ENCODE peak calls at places on chromosomes 11 and 22, in eight cellular contexts. One of them, this sample, is unnamed. For H3K27me3 and H3K36me3, the result is how much of the 10 kb centered on the place peaks cover.

GRCh38 chr11:75280770-75281468 is 40.3 kb downstream of the TPBGL start:
- DNase-seq in psoas muscle: peak
- DNase-seq in heart left ventricle: no peak
- DNase-seq in heart right ventricle: no peak
- DNase-seq in colonic mucosa: peak
- DNase-seq in A673: no peak
- DNase-seq in BJ: no peak
- DNase-seq in K562: no peak
- DNase-seq in this sample: no peak

GRCh38 chr22:30486661-30487115 is 14.9 kb upstream of the SEC14L3 start:
- DNase-seq in psoas muscle: no peak
- DNase-seq in heart left ventricle: no peak
- DNase-seq in heart right ventricle: no peak
- DNase-seq in colonic mucosa: no peak
- DNase-seq in A673: no peak
- DNase-seq in BJ: no peak
- DNase-seq in K562: no peak
- DNase-seq in this sample: no peak

GRCh38 chr11:63598556-63598955 is 15.7 kb downstream of the PLAAT3 start:
- DNase-seq in psoas muscle: no peak
- DNase-seq in heart left ventricle: no peak
- DNase-seq in heart right ventricle: no peak
- DNase-seq in colonic mucosa: no peak
- DNase-seq in A673: no peak
- DNase-seq in BJ: no peak
- DNase-seq in K562: no peak
- DNase-seq in this sample: no peak

GRCh38 chr11:691710-692590 is 3.1 kb downstream of the DEAF1 start:
- DNase-seq in psoas muscle: no peak
- DNase-seq in heart left ventricle: no peak
- DNase-seq in heart right ventricle: no peak
- DNase-seq in colonic mucosa: no peak
- DNase-seq in A673: no peak
- DNase-seq in BJ: no peak
- DNase-seq in K562: no peak
- DNase-seq in this sample: no peak

GRCh38 chr11:1854949-1855885 is 2.3 kb downstream of the LSP1 start:
- DNase-seq in psoas muscle: no peak
- DNase-seq in heart left ventricle: no peak
- DNase-seq in heart right ventricle: no peak
- DNase-seq in colonic mucosa: no peak
- DNase-seq in A673: no peak
- DNase-seq in BJ: no peak
- DNase-seq in K562: no peak
- DNase-seq in this sample: no peak

GRCh38 chr11:2441171-2441570 is 3.1 kb downstream of the TRPM5 start:
- DNase-seq in psoas muscle: peak
- DNase-seq in heart left ventricle: no peak
- DNase-seq in heart right ventricle: peak
- DNase-seq in colonic mucosa: peak
- DNase-seq in A673: no peak
- DNase-seq in BJ: no peak
- DNase-seq in K562: no peak
- DNase-seq in this sample: no peak

GRCh38 chr22:35344956-35345690 is 35.8 kb upstream of the HMOX1 start:
- DNase-seq in psoas muscle: no peak
- DNase-seq in heart left ventricle: no peak
- DNase-seq in heart right ventricle: no peak
- DNase-seq in colonic mucosa: no peak
- DNase-seq in A673: no peak
- DNase-seq in BJ: no peak
- DNase-seq in K562: no peak
- DNase-seq in this sample: no peak

GRCh38 chr11:122665882-122666281 is 10.4 kb downstream of the UBASH3B start:
- DNase-seq in psoas muscle: no peak
- DNase-seq in heart left ventricle: no peak
- DNase-seq in heart right ventricle: no peak
- DNase-seq in colonic mucosa: no peak
- DNase-seq in A673: no peak
- DNase-seq in BJ: no peak
- DNase-seq in K562: no peak
- DNase-seq in this sample: no peak

GRCh38 chr22:38314992-38315800 is 2.0 kb downstream of the CSNK1E start:
- DNase-seq in psoas muscle: no peak
- DNase-seq in heart left ventricle: no peak
- DNase-seq in heart right ventricle: peak
- DNase-seq in colonic mucosa: no peak
- DNase-seq in A673: no peak
- DNase-seq in BJ: no peak
- DNase-seq in K562: no peak
- DNase-seq in this sample: no peak

GRCh38 chr11:40722179-40722795 is 737.2 kb downstream of the LRRC4C start:
- DNase-seq in psoas muscle: no peak
- DNase-seq in heart left ventricle: no peak
- DNase-seq in heart right ventricle: no peak
- DNase-seq in colonic mucosa: no peak
- DNase-seq in A673: peak
- DNase-seq in BJ: no peak
- DNase-seq in K562: peak
- DNase-seq in this sample: peak

GRCh38 chr22:29994027-29994715 is 86.1 kb upstream of the HORMAD2 start:
- DNase-seq in psoas muscle: no peak
- DNase-seq in heart left ventricle: no peak
- DNase-seq in heart right ventricle: no peak
- DNase-seq in colonic mucosa: no peak
- DNase-seq in A673: peak
- DNase-seq in BJ: peak
- DNase-seq in K562: no peak
- DNase-seq in this sample: no peak

GRCh38 chr11:93737904-93738612 is 3.2 kb downstream of the TAF1D start:
- DNase-seq in psoas muscle: no peak
- DNase-seq in heart left ventricle: no peak
- DNase-seq in heart right ventricle: no peak
- DNase-seq in colonic mucosa: no peak
- DNase-seq in A673: no peak
- DNase-seq in BJ: no peak
- DNase-seq in K562: no peak
- DNase-seq in this sample: no peak

GRCh38 chr22:26170795-26171194 is 1.5 kb downstream of the SEZ6L start:
- DNase-seq in psoas muscle: no peak
- DNase-seq in heart left ventricle: peak
- DNase-seq in heart right ventricle: peak
- DNase-seq in colonic mucosa: no peak
- DNase-seq in A673: peak
- DNase-seq in BJ: no peak
- DNase-seq in K562: peak
- DNase-seq in this sample: peak

DNA sequence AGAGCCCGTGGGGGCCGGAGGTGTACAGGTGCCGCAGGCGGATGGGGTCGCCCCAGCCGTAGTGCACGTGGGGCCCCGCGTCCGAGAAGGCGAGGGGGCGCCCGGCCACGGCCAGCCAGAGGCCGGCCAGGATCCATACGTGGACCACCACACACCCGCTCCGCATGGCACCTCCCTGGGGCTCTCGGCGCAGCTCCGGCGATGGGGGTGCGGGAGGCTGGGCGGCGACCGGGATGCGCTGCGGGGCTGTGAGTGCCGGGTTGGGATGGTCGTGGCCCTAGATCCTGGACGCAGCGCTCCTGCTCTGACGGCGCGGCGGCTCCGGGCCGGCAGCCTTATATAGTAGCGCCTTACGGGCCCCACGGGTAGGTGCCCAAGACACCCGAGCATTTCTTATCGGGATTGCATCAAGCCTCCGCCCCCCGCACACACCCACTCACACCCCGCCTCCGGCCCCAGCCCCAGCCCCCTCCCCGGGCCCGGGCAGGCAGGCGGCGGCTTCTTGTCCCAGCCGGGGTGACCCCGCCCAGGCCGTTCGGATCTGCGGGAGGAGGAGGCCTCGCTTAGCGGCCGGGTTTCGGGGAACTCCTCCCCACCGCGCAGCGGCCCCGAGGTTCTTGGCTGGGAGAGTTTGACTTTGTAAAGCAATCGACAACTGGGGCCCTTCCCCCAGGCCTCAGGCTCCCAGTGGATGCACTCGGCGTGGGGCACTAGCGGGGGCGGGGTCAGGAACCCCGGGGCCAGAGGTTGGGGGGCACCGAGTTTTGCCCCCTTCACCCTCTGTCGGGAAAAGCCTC is at the start of gene FGF19:
- DNase-seq in psoas muscle: no peak
- DNase-seq in heart left ventricle: no peak
- DNase-seq in heart right ventricle: no peak
- DNase-seq in colonic mucosa: no peak
- DNase-seq in A673: no peak
- DNase-seq in BJ: no peak
- DNase-seq in K562: peak
- DNase-seq in this sample: peak
- H3K4me3 ChIP-seq in psoas muscle: peak
- H3K4me3 ChIP-seq in heart left ventricle: peak
- H3K4me3 ChIP-seq in heart right ventricle: no peak
- H3K4me3 ChIP-seq in colonic mucosa: no peak
- H3K4me3 ChIP-seq in A673: peak
- H3K4me3 ChIP-seq in BJ: no peak
- H3K4me3 ChIP-seq in K562: no peak
- H3K4me3 ChIP-seq in this sample: peak

GRCh38 chr11:33877029-33877428 is 14.8 kb downstream of the LMO2 start:
- DNase-seq in psoas muscle: no peak
- DNase-seq in heart left ventricle: no peak
- DNase-seq in heart right ventricle: no peak
- DNase-seq in colonic mucosa: no peak
- DNase-seq in A673: no peak
- DNase-seq in BJ: no peak
- DNase-seq in K562: no peak
- DNase-seq in this sample: no peak
- H3K27me3 ChIP-seq in psoas muscle: under half
- H3K27me3 ChIP-seq in heart left ventricle: under half
- H3K27me3 ChIP-seq in heart right ventricle: under half
- H3K27me3 ChIP-seq in colonic mucosa: under half
- H3K27me3 ChIP-seq in A673: under half
- H3K27me3 ChIP-seq in BJ: under half
- H3K27me3 ChIP-seq in K562: under half
- H3K27me3 ChIP-seq in this sample: under half

GRCh38 chr11:72951193-72951592 is 137.0 kb downstream of the ATG16L2 start:
- DNase-seq in psoas muscle: no peak
- DNase-seq in heart left ventricle: no peak
- DNase-seq in heart right ventricle: no peak
- DNase-seq in colonic mucosa: no peak
- DNase-seq in A673: no peak
- DNase-seq in BJ: no peak
- DNase-seq in K562: no peak
- DNase-seq in this sample: no peak
- H3K36me3 ChIP-seq in psoas muscle: under half
- H3K36me3 ChIP-seq in heart left ventricle: under half
- H3K36me3 ChIP-seq in heart right ventricle: under half
- H3K36me3 ChIP-seq in colonic mucosa: under half
- H3K36me3 ChIP-seq in A673: under half
- H3K36me3 ChIP-seq in BJ: under half
- H3K36me3 ChIP-seq in K562: under half
- H3K36me3 ChIP-seq in this sample: under half

GRCh38 chr11:65829459-65829858 is 4.3 kb upstream of the SNX32 start:
- DNase-seq in psoas muscle: no peak
- DNase-seq in heart left ventricle: no peak
- DNase-seq in heart right ventricle: no peak
- DNase-seq in colonic mucosa: no peak
- DNase-seq in A673: no peak
- DNase-seq in BJ: no peak
- DNase-seq in K562: peak
- DNase-seq in this sample: no peak

GRCh38 chr11:65834202-65834601 is 439 bp downstream of the SNX32 start:
- DNase-seq in psoas muscle: no peak
- DNase-seq in heart left ventricle: no peak
- DNase-seq in heart right ventricle: no peak
- DNase-seq in colonic mucosa: no peak
- DNase-seq in A673: no peak
- DNase-seq in BJ: no peak
- DNase-seq in K562: no peak
- DNase-seq in this sample: no peak

GRCh38 chr11:65827774-65828156 is 6.0 kb upstream of the SNX32 start:
- DNase-seq in psoas muscle: no peak
- DNase-seq in heart left ventricle: no peak
- DNase-seq in heart right ventricle: no peak
- DNase-seq in colonic mucosa: no peak
- DNase-seq in A673: no peak
- DNase-seq in BJ: no peak
- DNase-seq in K562: peak
- DNase-seq in this sample: no peak

GRCh38 chr11:65833297-65834030 is at the start of gene SNX32:
- DNase-seq in psoas muscle: peak
- DNase-seq in heart left ventricle: peak
- DNase-seq in heart right ventricle: peak
- DNase-seq in colonic mucosa: peak
- DNase-seq in A673: peak
- DNase-seq in BJ: peak
- DNase-seq in K562: peak
- DNase-seq in this sample: peak
- H3K4me3 ChIP-seq in psoas muscle: peak
- H3K4me3 ChIP-seq in heart left ventricle: peak
- H3K4me3 ChIP-seq in heart right ventricle: peak
- H3K4me3 ChIP-seq in colonic mucosa: peak
- H3K4me3 ChIP-seq in A673: peak
- H3K4me3 ChIP-seq in BJ: peak
- H3K4me3 ChIP-seq in K562: no peak
- H3K4me3 ChIP-seq in this sample: peak

GRCh38 chr11:11407065-11407737 is 54.2 kb upstream of the CSNK2A3 start:
- DNase-seq in psoas muscle: peak
- DNase-seq in heart left ventricle: peak
- DNase-seq in heart right ventricle: no peak
- DNase-seq in colonic mucosa: no peak
- DNase-seq in A673: no peak
- DNase-seq in BJ: no peak
- DNase-seq in K562: no peak
- DNase-seq in this sample: no peak

GRCh38 chr11:11408436-11409221 is 55.6 kb upstream of the CSNK2A3 start:
- DNase-seq in psoas muscle: no peak
- DNase-seq in heart left ventricle: no peak
- DNase-seq in heart right ventricle: no peak
- DNase-seq in colonic mucosa: no peak
- DNase-seq in A673: no peak
- DNase-seq in BJ: no peak
- DNase-seq in K562: no peak
- DNase-seq in this sample: no peak

GRCh38 chr11:11409224-11409623 is 56.2 kb upstream of the CSNK2A3 start:
- DNase-seq in psoas muscle: no peak
- DNase-seq in heart left ventricle: no peak
- DNase-seq in heart right ventricle: no peak
- DNase-seq in colonic mucosa: no peak
- DNase-seq in A673: no peak
- DNase-seq in BJ: no peak
- DNase-seq in K562: no peak
- DNase-seq in this sample: no peak

GRCh38 chr11:11407738-11408084 is 54.7 kb upstream of the CSNK2A3 start:
- DNase-seq in psoas muscle: no peak
- DNase-seq in heart left ventricle: no peak
- DNase-seq in heart right ventricle: no peak
- DNase-seq in colonic mucosa: no peak
- DNase-seq in A673: no peak
- DNase-seq in BJ: no peak
- DNase-seq in K562: no peak
- DNase-seq in this sample: no peak

DNA sequence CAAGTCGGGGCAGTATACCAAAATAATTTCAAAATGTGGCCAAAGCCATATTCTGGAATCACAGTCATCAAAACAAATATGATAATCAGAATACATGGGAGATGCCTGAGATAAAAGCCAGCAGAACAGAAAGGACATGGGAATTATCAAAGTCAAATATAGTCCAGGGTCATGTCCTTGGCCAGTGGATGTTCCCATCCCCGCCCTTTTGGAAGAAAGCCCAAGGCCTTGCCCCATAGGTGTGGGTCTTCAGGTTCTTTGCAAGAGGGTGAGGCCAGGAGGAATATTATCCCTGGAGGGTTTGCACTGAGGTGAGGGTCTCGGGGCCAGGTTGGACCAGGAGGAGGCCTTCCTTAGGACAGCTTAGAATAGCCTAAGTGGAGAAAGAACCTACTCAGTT is 53.6 kb upstream of the CSNK2A3 start:
- DNase-seq in psoas muscle: no peak
- DNase-seq in heart left ventricle: no peak
- DNase-seq in heart right ventricle: no peak
- DNase-seq in colonic mucosa: no peak
- DNase-seq in A673: no peak
- DNase-seq in BJ: no peak
- DNase-seq in K562: no peak
- DNase-seq in this sample: no peak
- H3K27me3 ChIP-seq in psoas muscle: under half
- H3K27me3 ChIP-seq in heart left ventricle: under half
- H3K27me3 ChIP-seq in heart right ventricle: under half
- H3K27me3 ChIP-seq in colonic mucosa: under half
- H3K27me3 ChIP-seq in A673: under half
- H3K27me3 ChIP-seq in BJ: under half
- H3K27me3 ChIP-seq in K562: under half
- H3K27me3 ChIP-seq in this sample: under half

This sample was measured in H7.